ENCODE peak calls at places on chromosomes 13 and 19, in five cellular contexts. M is stomach, K is prostate gland, F is AG04450, Y is cardiac fibroblast. O is an unnamed sample.

GRCh38 chr13:97116754-97117153 is 105.4 kb upstream of the MBNL2 start:
- DNase-seq in M (no peak), K (no peak), F (no peak), Y (peak), O (no peak)

GRCh38 chr13:31627097-31627496 is 112.2 kb upstream of the RXFP2 start:
- DNase-seq in M (no peak), K (no peak), F (no peak), Y (peak), O (no peak)

GRCh38 chr19:33683881-33684549 is 62.3 kb downstream of the CHST8 start:
- DNase-seq in M (no peak), K (peak), F (peak), Y (peak), O (peak)

GRCh38 chr19:6213696-6214585 is 65.8 kb downstream of the MLLT1 start:
- DNase-seq in M (no peak), K (no peak), F (no peak), Y (no peak), O (peak)

GRCh38 chr13:21686761-21687391 is 16.0 kb downstream of the FGF9 start:
- DNase-seq in M (no peak), K (no peak), F (no peak), Y (no peak), O (no peak)

GRCh38 chr13:94480672-94481145 is 1.2 kb upstream of the DCT start:
- DNase-seq in M (no peak), K (no peak), F (no peak), Y (peak), O (no peak)

GRCh38 chr13:112955271-112955937 is 13.6 kb upstream of the MCF2L start:
- DNase-seq in M (no peak), K (no peak), F (no peak), Y (no peak), O (no peak)

GRCh38 chr19:1093811-1094553 is 1.2 kb downstream of the POLR2E start:
- DNase-seq in M (no peak), K (no peak), F (no peak), Y (no peak), O (peak)